ENCODE peak calls at places on chromosome 1, in nine cellular contexts. N is central memory CD4-positive, alpha-beta T cell; A is lower lobe of right lung; W is thyroid gland; O is activated CD4-positive, alpha-beta T cell treated with anti-CD3 and anti-CD28 coated beads, Interleukin-2, amount 50 U/mL, for 1 hour; U is fibroblast of lung; S is NCI-H69; M is uterus; L is T47D. F is an unnamed sample.

GRCh38 chr1:209733409-209734192 is 22.3 kb upstream of the TRAF3IP3 start:
- DNase-seq in N (no peak), A (no peak), W (no peak), O (no peak), U (no peak), S (no peak), M (no peak), L (no peak), F (no peak)

GRCh38 chr1:36557041-36558000 is 74.6 kb upstream of the CSF3R start:
- DNase-seq in N (no peak), A (peak), W (no peak), O (no peak), U (no peak), S (peak), M (no peak), L (no peak), F (no peak)

GRCh38 chr1:10962483-10962882 is 50.0 kb upstream of the TARDBP start:
- DNase-seq in N (no peak), A (no peak), W (peak), O (no peak), U (peak), S (peak), M (no peak), L (no peak), F (peak)

GRCh38 chr1:63651110-63651776 is 58.0 kb downstream of the PGM1 start:
- DNase-seq in N (peak), A (no peak), W (no peak), O (peak), U (peak), S (no peak), M (no peak), L (no peak), F (no peak)

GRCh38 chr1:95035536-95035935 is 37.2 kb downstream of the ALG14 start:
- DNase-seq in N (no peak), A (no peak), W (no peak), O (no peak), U (peak), S (no peak), M (no peak), L (no peak), F (no peak)

GRCh38 chr1:234721476-234722266 is 111.7 kb upstream of the IRF2BP2 start:
- DNase-seq in N (no peak), A (no peak), W (peak), O (no peak), U (peak), S (no peak), M (peak), L (no peak), F (no peak)

GRCh38 chr1:172845371-172845770 is 186.5 kb downstream of the FASLG start:
- DNase-seq in N (peak), A (no peak), W (no peak), O (peak), U (peak), S (no peak), M (no peak), L (no peak), F (no peak)

GRCh38 chr1:175536369-175536768 is 207.0 kb downstream of the TNR start:
- DNase-seq in N (no peak), A (no peak), W (no peak), O (no peak), U (peak), S (peak), M (no peak), L (no peak), F (no peak)

GRCh38 chr1:58816072-58816746 is 32.4 kb upstream of the JUN start:
- DNase-seq in N (peak), A (peak), W (peak), O (peak), U (peak), S (peak), M (peak), L (peak), F (peak)

GRCh38 chr1:157278383-157279156 is 140.4 kb upstream of the ETV3 start:
- DNase-seq in N (no peak), A (no peak), W (no peak), O (no peak), U (no peak), S (no peak), M (no peak), L (no peak), F (no peak)

GRCh38 chr1:226602186-226603029 is 53.8 kb downstream of the STUM start:
- DNase-seq in N (no peak), A (no peak), W (peak), O (no peak), U (peak), S (no peak), M (peak), L (no peak), F (no peak)

GRCh38 chr1:18299441-18300338 is 181.0 kb upstream of the KLHDC7A start:
- DNase-seq in N (no peak), A (no peak), W (peak), O (no peak), U (no peak), S (peak), M (no peak), L (no peak), F (peak)